ENCODE peak calls at places on chromosome 20, in ten cellular contexts. F is NT2/D1, L is GM12878, K is endodermal cell, T is PC-3, E is endothelial cell of umbilical vein, G is fibroblast of lung, N is adipocyte, S is DND-41, I is H9. M is an unnamed sample.

GRCh38 chr20:13995086-13995665 is at the start of gene MACROD2:
- DNase-seq in F (peak), L (no peak), K (peak), T (peak), E (peak), G (peak), N (peak), S (no peak), I (peak), M (peak)

GRCh38 chr20:53264604-53265003 is 292.4 kb downstream of the TSHZ2 start:
- DNase-seq in F (no peak), L (no peak), K (no peak), T (no peak), E (no peak), G (no peak), N (no peak), S (no peak), I (no peak), M (no peak)

GRCh38 chr20:49345538-49345937 is 67.7 kb upstream of the ZNFX1 start:
- DNase-seq in F (no peak), L (no peak), K (no peak), T (peak), E (no peak), G (peak), N (peak), S (no peak), I (no peak), M (no peak)

GRCh38 chr20:25306991-25307903 is 59.4 kb downstream of the PYGB start:
- DNase-seq in F (no peak), L (no peak), K (no peak), T (no peak), E (no peak), G (no peak), N (no peak), S (no peak), I (no peak), M (no peak)

GRCh38 chr20:53949319-53949839 is 121.0 kb downstream of the BCAS1 start:
- DNase-seq in F (no peak), L (no peak), K (no peak), T (peak), E (peak), G (peak), N (peak), S (peak), I (no peak), M (no peak)

GRCh38 chr20:1427457-1428054 is 34.7 kb upstream of the FKBP1A start:
- DNase-seq in F (peak), L (no peak), K (peak), T (peak), E (peak), G (peak), N (no peak), S (no peak), I (peak), M (peak)

GRCh38 chr20:5470943-5471342 is 154.2 kb upstream of the PROKR2 start:
- DNase-seq in F (no peak), L (no peak), K (no peak), T (no peak), E (no peak), G (no peak), N (no peak), S (no peak), I (no peak), M (no peak)

GRCh38 chr20:23391707-23392310 is 29.5 kb downstream of the NAPB start:
- DNase-seq in F (peak), L (no peak), K (no peak), T (no peak), E (no peak), G (no peak), N (no peak), S (no peak), I (no peak), M (no peak)

GRCh38 chr20:52219441-52219840 is 27.9 kb upstream of the ZFP64 start:
- DNase-seq in F (peak), L (no peak), K (peak), T (peak), E (no peak), G (no peak), N (no peak), S (no peak), I (peak), M (no peak)

GRCh38 chr20:31838646-31839292 is 6.6 kb downstream of the FOXS1 start:
- DNase-seq in F (no peak), L (no peak), K (no peak), T (no peak), E (peak), G (no peak), N (no peak), S (no peak), I (no peak), M (no peak)

GRCh38 chr20:7967199-7967844 is 27.1 kb upstream of the HAO1 start:
- DNase-seq in F (no peak), L (no peak), K (no peak), T (peak), E (no peak), G (peak), N (peak), S (no peak), I (no peak), M (no peak)

GRCh38 chr20:36919715-36920333 is 31.7 kb downstream of the SAMHD1 start:
- DNase-seq in F (peak), L (peak), K (no peak), T (peak), E (peak), G (peak), N (peak), S (peak), I (no peak), M (peak)

GRCh38 chr20:40319056-40319455 is 370.0 kb downstream of the MAFB start:
- DNase-seq in F (no peak), L (no peak), K (no peak), T (no peak), E (no peak), G (no peak), N (no peak), S (no peak), I (no peak), M (no peak)

GRCh38 chr20:47429409-47429808 is 72.3 kb upstream of the NCOA3 start:
- DNase-seq in F (no peak), L (no peak), K (no peak), T (no peak), E (no peak), G (no peak), N (peak), S (no peak), I (no peak), M (no peak)

GRCh38 chr20:51366155-51366886 is 176.2 kb downstream of the NFATC2 start:
- DNase-seq in F (peak), L (no peak), K (no peak), T (peak), E (peak), G (peak), N (peak), S (no peak), I (no peak), M (no peak)

GRCh38 chr20:50930139-50931047 is 844 bp downstream of the ADNP start:
- DNase-seq in F (no peak), L (no peak), K (peak), T (no peak), E (no peak), G (no peak), N (peak), S (peak), I (no peak), M (peak)

GRCh38 chr20:50067461-50067860 is 45.5 kb downstream of the UBE2V1 start:
- DNase-seq in F (no peak), L (no peak), K (no peak), T (no peak), E (no peak), G (no peak), N (no peak), S (no peak), I (no peak), M (no peak)

GRCh38 chr20:57212890-57213276 is 53.6 kb downstream of the BMP7 start:
- DNase-seq in F (no peak), L (no peak), K (no peak), T (no peak), E (no peak), G (no peak), N (no peak), S (no peak), I (no peak), M (no peak)

GRCh38 chr20:905999-906520 is 10.1 kb downstream of the ANGPT4 start:
- DNase-seq in F (no peak), L (no peak), K (no peak), T (no peak), E (no peak), G (no peak), N (no peak), S (no peak), I (no peak), M (no peak)

GRCh38 chr20:24779886-24780285 is 169.2 kb upstream of the CST7 start:
- DNase-seq in F (no peak), L (no peak), K (peak), T (no peak), E (no peak), G (no peak), N (no peak), S (no peak), I (peak), M (no peak)

GRCh38 chr20:54649511-54649962 is 174.1 kb downstream of the DOK5 start:
- DNase-seq in F (peak), L (no peak), K (peak), T (peak), E (peak), G (peak), N (peak), S (peak), I (peak), M (peak)

GRCh38 chr20:18360601-18361000 is 72.3 kb downstream of the ZNF133 start:
- DNase-seq in F (no peak), L (no peak), K (peak), T (peak), E (no peak), G (no peak), N (no peak), S (no peak), I (peak), M (no peak)

GRCh38 chr20:25867776-25868649 is 171.4 kb upstream of the ZNF337 start:
- DNase-seq in F (no peak), L (no peak), K (peak), T (no peak), E (peak), G (peak), N (peak), S (no peak), I (peak), M (no peak)

GRCh38 chr20:18973499-18974173 is 160.1 kb downstream of the SCP2D1 start:
- DNase-seq in F (no peak), L (no peak), K (no peak), T (no peak), E (no peak), G (no peak), N (no peak), S (no peak), I (no peak), M (no peak)

GRCh38 chr20:35451295-35451694 is 4.1 kb upstream of the CEP250 start:
- DNase-seq in F (no peak), L (no peak), K (no peak), T (no peak), E (no peak), G (no peak), N (no peak), S (no peak), I (no peak), M (no peak)

GRCh38 chr20:23049201-23049932 is at the start of gene THBD:
- DNase-seq in F (no peak), L (no peak), K (peak), T (peak), E (peak), G (peak), N (peak), S (no peak), I (peak), M (peak)

GRCh38 chr20:40943591-40943990 is 85.0 kb upstream of the TOP1 start:
- DNase-seq in F (no peak), L (no peak), K (no peak), T (no peak), E (no peak), G (no peak), N (no peak), S (no peak), I (peak), M (no peak)

GRCh38 chr20:48783533-48784272 is 44.1 kb downstream of the PREX1 start:
- DNase-seq in F (no peak), L (no peak), K (no peak), T (no peak), E (no peak), G (peak), N (no peak), S (no peak), I (no peak), M (no peak)

GRCh38 chr20:16864069-16864468 is 115.9 kb downstream of the OTOR start:
- DNase-seq in F (no peak), L (peak), K (no peak), T (peak), E (no peak), G (no peak), N (peak), S (no peak), I (no peak), M (no peak)

DNA sequence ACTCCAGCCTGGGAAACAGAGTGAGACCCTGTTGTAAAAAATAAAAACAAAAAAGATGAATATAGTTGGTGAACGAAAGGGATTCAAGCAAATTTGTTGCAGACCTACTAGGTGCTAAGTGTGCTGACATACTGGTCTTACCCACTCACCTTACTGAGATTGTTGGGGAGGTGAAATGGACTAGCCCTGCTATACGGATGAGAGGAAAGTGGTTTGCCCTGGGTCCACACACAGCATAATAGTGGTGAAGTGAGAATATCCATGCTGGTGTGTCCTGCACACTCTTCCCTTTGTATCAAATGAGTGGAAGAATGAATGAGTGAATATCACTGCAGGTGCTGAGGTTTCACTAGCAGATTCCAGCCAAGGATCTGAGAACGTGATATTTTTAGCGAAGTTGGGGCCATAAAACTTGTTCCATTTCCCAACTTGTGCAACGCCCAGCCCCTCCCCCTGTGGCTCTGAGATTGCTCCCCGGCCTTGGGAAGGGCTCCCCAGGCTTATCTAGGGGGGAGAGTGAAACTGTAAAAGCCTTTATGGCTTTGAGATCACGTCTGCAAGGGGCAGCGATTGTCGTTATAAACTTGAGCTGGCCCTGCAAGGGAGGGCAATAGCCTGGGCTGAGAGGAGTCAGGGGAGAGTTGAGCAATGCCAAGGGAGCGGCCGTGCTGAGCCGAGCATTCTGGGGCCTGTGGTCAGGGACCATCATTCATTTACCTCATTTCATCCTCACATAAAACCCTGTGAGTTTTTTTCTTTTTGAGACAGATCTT is 33.2 kb upstream of the TTPAL start:
- DNase-seq in F (no peak), L (no peak), K (no peak), T (no peak), E (no peak), G (no peak), N (no peak), S (no peak), I (no peak), M (no peak)
- H3K9ac ChIP-seq in F (no peak), L (no peak), K (no peak), T (no peak), E (no peak), G (no peak), N (peak), S (no peak), I (no peak), M (peak)

GRCh38 chr20:33730946-33731692 is 677 bp upstream of the ZNF341 start:
- DNase-seq in F (no peak), L (no peak), K (no peak), T (no peak), E (no peak), G (no peak), N (no peak), S (no peak), I (no peak), M (no peak)

GRCh38 chr20:33733654-33734576 is 2.1 kb downstream of the ZNF341 start:
- DNase-seq in F (no peak), L (peak), K (peak), T (peak), E (peak), G (peak), N (peak), S (peak), I (no peak), M (no peak)

GRCh38 chr20:33729101-33729500 is 2.7 kb upstream of the ZNF341 start:
- DNase-seq in F (no peak), L (no peak), K (no peak), T (no peak), E (no peak), G (no peak), N (no peak), S (no peak), I (no peak), M (no peak)

GRCh38 chr20:33731693-33732165 is at the start of gene ZNF341:
- DNase-seq in F (peak), L (peak), K (peak), T (peak), E (peak), G (no peak), N (no peak), S (peak), I (peak), M (peak)

GRCh38 chr20:33732166-33732970 is 572 bp downstream of the ZNF341 start:
- DNase-seq in F (peak), L (peak), K (peak), T (peak), E (peak), G (peak), N (peak), S (peak), I (peak), M (no peak)
- H3K9ac ChIP-seq in F (peak), L (peak), K (peak), T (peak), E (peak), G (peak), N (peak), S (peak), I (peak), M (peak)

GRCh38 chr20:58650181-58650775 is 805 bp upstream of the STX16 start:
- DNase-seq in F (no peak), L (no peak), K (peak), T (no peak), E (no peak), G (no peak), N (no peak), S (peak), I (peak), M (peak)
- H3K9ac ChIP-seq in F (peak), L (peak), K (peak), T (peak), E (peak), G (peak), N (peak), S (peak), I (no peak), M (peak)

DNA sequence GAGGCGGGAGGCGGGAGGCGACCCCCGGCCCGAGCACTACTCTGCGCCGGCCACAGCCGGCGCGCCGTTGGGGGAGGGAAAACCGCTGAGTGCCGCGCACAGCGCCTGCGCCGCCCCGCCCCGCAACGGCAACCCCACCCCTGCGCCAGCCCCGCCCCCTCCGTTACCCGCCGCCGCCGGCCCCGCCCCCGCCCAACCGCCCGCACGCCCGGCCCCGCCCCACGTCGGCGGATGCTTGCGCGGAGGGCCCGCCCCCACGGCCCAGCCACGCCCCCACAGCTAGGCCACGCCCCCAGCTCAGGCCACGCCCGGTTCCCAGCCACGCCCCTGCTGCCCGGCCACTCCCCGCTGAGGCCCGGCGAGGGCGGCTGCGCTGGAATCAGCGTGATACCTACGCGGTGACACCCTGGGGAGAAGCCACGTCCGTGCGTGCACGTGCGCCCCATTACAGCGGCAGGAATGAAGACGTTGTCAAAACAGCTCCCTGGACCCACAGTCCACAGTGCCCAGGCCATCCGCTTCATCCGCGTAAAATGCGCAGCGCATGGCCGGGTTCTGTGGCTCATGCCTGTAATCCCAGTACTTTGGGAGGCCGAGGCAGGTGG is at the start of gene TCFL5:
- DNase-seq in F (peak), L (no peak), K (peak), T (peak), E (peak), G (peak), N (peak), S (peak), I (peak), M (peak)
- H3K9ac ChIP-seq in F (peak), L (peak), K (no peak), T (peak), E (peak), G (peak), N (peak), S (peak), I (no peak), M (peak)

M was measured in neuronal stem cell.